ENCODE peak calls at places on chromosomes 16 and 17, in six cellular contexts. S is tibial artery, N is HCT116, Z is body of pancreas, R is K562, P is fibroblast of lung. O is an unnamed sample.

GRCh38 chr16:66346221-66346620 is 20.3 kb upstream of the CDH5 start:
- DNase-seq in N (no peak), Z (no peak), S (no peak), P (no peak), R (no peak), O (no peak)

GRCh38 chr17:65123757-65124675 is 13.2 kb upstream of the RGS9 start:
- DNase-seq in S (no peak), Z (no peak), R (no peak), P (peak; percentile 71), N (no peak), O (no peak)

GRCh38 chr17:44901323-44901965 is 2.2 kb upstream of the EFTUD2 start:
- DNase-seq in P (peak; percentile 68), R (no peak), N (no peak), S (no peak), Z (no peak), O (no peak)

GRCh38 chr16:88349903-88350900 is 32.6 kb upstream of the ZNF469 start:
- DNase-seq in N (no peak), R (no peak), Z (no peak), P (no peak), S (no peak), O (no peak)

GRCh38 chr17:76276461-76277299 is 11.5 kb downstream of the UBALD2 start:
- DNase-seq in R (no peak), S (no peak), P (no peak), N (no peak), Z (no peak), O (no peak)

GRCh38 chr16:71358464-71359031 is at the start of gene CALB2:
- DNase-seq in N (no peak), S (peak; percentile 59), R (peak; percentile 87), P (peak; percentile 39), Z (peak; percentile 75), O (peak; percentile 7)

GRCh38 chr17:50634123-50634914 is at the start of gene ABCC3:
- DNase-seq in S (peak; percentile 67), P (peak; percentile 50), Z (peak; percentile 83), N (no peak), R (no peak), O (no peak)

GRCh38 chr17:74748529-74749261 is at the start of gene NHERF1:
- DNase-seq in R (peak; percentile 97), P (peak; percentile 84), Z (peak; percentile 97), N (peak; percentile 77), S (peak; percentile 95), O (peak; percentile 82)

GRCh38 chr16:23207485-23207884 is 24.9 kb downstream of the SCNN1G start:
- DNase-seq in S (no peak), P (no peak), N (no peak), Z (no peak), R (no peak), O (no peak)

GRCh38 chr17:7704601-7705268 is at the start of gene EFNB3:
- DNase-seq in S (no peak), Z (peak; percentile 43), N (no peak), R (peak; percentile 54), P (peak; percentile 22), O (no peak)

GRCh38 chr17:67245694-67246397 is 850 bp upstream of the HELZ start:
- DNase-seq in Z (peak; percentile 44), R (peak; percentile 72), N (no peak), S (no peak), P (no peak), O (no peak)

GRCh38 chr16:8948069-8948593 is 15.6 kb downstream of the USP7 start:
- DNase-seq in R (no peak), S (no peak), Z (no peak), N (no peak), P (no peak), O (no peak)

GRCh38 chr16:8948831-8949230 is 14.9 kb downstream of the USP7 start:
- DNase-seq in R (no peak), Z (no peak), P (no peak), N (no peak), S (no peak), O (peak; percentile 89)

GRCh38 chr16:8945626-8946296 is 17.9 kb downstream of the USP7 start:
- DNase-seq in S (no peak), R (no peak), P (no peak), Z (no peak), N (no peak), O (no peak)

GRCh38 chr16:8944113-8944765 is 19.5 kb downstream of the USP7 start:
- DNase-seq in Z (no peak), P (no peak), N (no peak), R (no peak), S (no peak), O (no peak)

GRCh38 chr16:8946544-8946943 is 17.2 kb downstream of the USP7 start:
- DNase-seq in R (no peak), P (no peak), S (no peak), N (no peak), Z (peak; percentile 36), O (no peak)
- H3K4me3 ChIP-seq in R (no peak overlapping the region), P (no peak overlapping the region), S (no peak overlapping the region), N (no peak overlapping the region), Z (no peak overlapping the region), O (no peak overlapping the region)

GRCh38 chr17:81967533-81968395 is 6.8 kb upstream of the NOTUM start:
- DNase-seq in S (peak; percentile 54), P (peak; percentile 83), N (peak; percentile 83), Z (peak; percentile 85), R (peak; percentile 82), O (peak; percentile 91)
- H3K4me3 ChIP-seq in S (no peak overlapping the region), P (no peak overlapping the region), N (peak overlapping the region; percentile 43), Z (no peak overlapping the region), R (no peak overlapping the region), O (peak overlapping the region; percentile 46)

GRCh38 chr16:84966150-84966447 is 45.2 kb downstream of the ZDHHC7 start:
- DNase-seq in N (no peak), R (no peak), P (no peak), S (no peak), Z (no peak), O (no peak)

GRCh38 chr16:84965428-84966149 is 45.7 kb downstream of the ZDHHC7 start:
- DNase-seq in P (no peak), Z (no peak), N (no peak), S (no peak), R (no peak), O (no peak)

GRCh38 chr16:84964729-84965128 is 46.6 kb downstream of the ZDHHC7 start:
- DNase-seq in S (no peak), P (no peak), N (no peak), R (no peak), Z (no peak), O (no peak)

GRCh38 chr16:84960942-84961341 is 50.4 kb downstream of the ZDHHC7 start:
- DNase-seq in S (no peak), P (no peak), N (no peak), R (no peak), Z (no peak), O (no peak)

DNA sequence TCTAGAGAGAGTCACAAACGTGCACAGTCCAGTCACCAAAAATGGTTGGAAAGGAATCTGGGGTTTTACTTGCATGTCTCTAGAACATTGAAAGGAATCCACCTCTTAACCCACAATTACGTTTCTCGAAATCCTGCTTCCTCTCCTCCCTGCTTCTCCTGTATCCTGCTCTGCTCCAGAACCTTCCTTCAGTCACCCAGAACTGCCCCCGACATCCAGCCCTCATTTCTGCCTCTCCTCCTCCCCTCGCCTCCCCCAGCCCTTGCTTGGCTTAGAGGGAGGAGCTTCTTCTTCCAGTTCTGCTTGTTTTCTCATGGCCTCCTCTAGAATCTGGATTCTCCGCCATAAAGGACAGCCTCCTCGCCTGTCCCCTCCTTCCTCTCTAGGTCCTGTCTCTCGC is 48.3 kb downstream of the ZDHHC7 start:
- DNase-seq in S (no peak), R (no peak), N (no peak), Z (no peak), P (no peak), O (no peak)
- H3K4me3 ChIP-seq in S (no peak overlapping the region), R (no peak overlapping the region), N (no peak overlapping the region), Z (no peak overlapping the region), P (no peak overlapping the region), O (no peak overlapping the region)

GRCh38 chr17:83156408-83156807 is 77.0 kb downstream of the METRNL start:
- DNase-seq in P (no peak), S (no peak), N (no peak), R (no peak), Z (no peak), O (no peak)

GRCh38 chr17:83154311-83155127 is 75.1 kb downstream of the METRNL start:
- DNase-seq in S (no peak), Z (no peak), R (no peak), N (no peak), P (no peak), O (no peak)

GRCh38 chr17:83152745-83153611 is 73.6 kb downstream of the METRNL start:
- DNase-seq in N (no peak), R (no peak), Z (no peak), S (peak; percentile 73), P (no peak), O (no peak)

GRCh38 chr17:83153681-83154310 is 74.4 kb downstream of the METRNL start:
- DNase-seq in S (no peak), R (no peak), Z (no peak), N (no peak), P (no peak), O (no peak)

DNA sequence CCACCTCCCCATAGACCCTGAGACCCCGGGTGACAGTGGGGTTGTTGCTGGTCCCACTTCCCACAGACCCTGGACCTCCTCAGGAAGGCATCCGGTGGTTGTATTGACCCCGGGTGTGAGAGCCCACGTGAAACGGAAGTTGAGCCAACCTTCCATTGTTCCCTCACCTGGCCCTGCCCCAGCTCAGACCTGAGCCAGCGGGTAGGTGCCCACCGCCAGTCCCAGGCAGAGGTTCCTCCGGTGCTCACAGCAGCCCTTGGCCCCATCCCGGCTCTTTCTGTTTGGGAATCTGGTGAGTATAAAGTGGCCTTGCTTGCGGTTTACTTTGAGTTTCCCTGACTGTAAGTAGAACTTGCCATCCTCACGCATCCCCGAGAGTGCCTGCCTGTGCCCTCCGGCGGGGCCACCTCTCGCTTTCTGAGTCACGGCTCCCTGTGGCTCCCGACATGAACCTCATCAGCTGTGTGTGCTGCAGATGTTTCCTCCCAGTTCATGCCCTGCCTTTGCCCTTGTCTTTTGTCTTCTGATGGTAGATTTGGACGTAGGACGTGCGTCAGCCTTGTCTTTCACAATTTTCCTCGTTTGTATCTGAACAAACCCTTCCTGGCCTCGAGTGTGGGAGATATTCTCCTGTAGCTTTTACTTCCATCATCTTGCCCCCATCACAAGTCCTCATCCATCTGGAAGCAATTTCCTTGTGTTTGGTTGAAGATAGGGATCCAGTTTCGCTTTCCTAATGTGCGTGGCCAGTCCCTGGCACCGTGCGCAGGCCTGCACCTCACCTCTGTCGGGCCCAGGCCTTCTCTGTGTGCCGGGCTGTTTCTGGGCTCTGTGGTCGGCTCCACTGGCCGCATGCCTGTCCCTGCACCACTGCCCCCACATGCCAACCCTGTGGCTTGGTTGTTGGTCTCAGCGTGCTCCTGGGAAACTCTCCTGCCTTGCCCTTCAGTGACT is 76.0 kb downstream of the METRNL start:
- DNase-seq in Z (no peak), N (no peak), P (peak; percentile 19), R (no peak), S (peak; percentile 69), O (no peak)
- H3K4me3 ChIP-seq in Z (no peak overlapping the region), N (no peak overlapping the region), P (no peak overlapping the region), R (no peak overlapping the region), S (no peak overlapping the region), O (no peak overlapping the region)

GRCh38 chr17:15258113-15258512 is 7.0 kb downstream of the PMP22 start:
- DNase-seq in N (no peak), P (no peak), S (no peak), Z (no peak), R (no peak), O (no peak)
- H3K4me3 ChIP-seq in N (no peak overlapping the region), P (no peak overlapping the region), S (no peak overlapping the region), Z (no peak overlapping the region), R (no peak overlapping the region), O (no peak overlapping the region)

O was measured in Jurkat, Clone E6-1.